ENCODE peak calls at places on chromosomes 6 and 20, in six cellular contexts. C is choroid plexus epithelial cell, T is B cell, Q is AG04449, X is PC-3, D is foreskin keratinocyte. J is an unnamed sample.

GRCh38 chr20:58774214-58774613 is 76.5 kb downstream of the GNAS-AS1 start:
- DNase-seq in Q (no peak), C (no peak), D (no peak), X (no peak), T (no peak), J (no peak)

GRCh38 chr6:127761084-127761483 is 139.8 kb downstream of the THEMIS start:
- DNase-seq in C (no peak), D (no peak), T (no peak), X (no peak), Q (no peak), J (no peak)

GRCh38 chr20:47691632-47692031 is 93.6 kb downstream of the SULF2 start:
- DNase-seq in Q (no peak), T (no peak), X (peak), D (peak), C (peak), J (peak)

GRCh38 chr6:42963855-42964605 is 3.5 kb downstream of the GNMT start:
- DNase-seq in T (peak), X (peak), Q (no peak), C (peak), D (peak), J (no peak)

GRCh38 chr6:5766260-5766659 is 240.5 kb downstream of the NRN1 start:
- DNase-seq in T (no peak), D (no peak), X (no peak), Q (no peak), C (peak), J (no peak)

GRCh38 chr20:60071965-60072364 is 113.7 kb downstream of the CDH26 start:
- DNase-seq in D (no peak), Q (no peak), X (peak), T (no peak), C (peak), J (peak)

GRCh38 chr20:22700387-22700786 is 116.0 kb upstream of the FOXA2 start:
- DNase-seq in Q (peak), X (peak), D (peak), T (no peak), C (peak), J (no peak)

GRCh38 chr6:176766-177165 is 115.5 kb upstream of the DUSP22 start:
- DNase-seq in C (no peak), Q (no peak), T (no peak), X (no peak), D (no peak), J (no peak)

GRCh38 chr6:29227235-29227634 is 56.5 kb downstream of the OR2J2 start:
- DNase-seq in C (no peak), D (no peak), Q (no peak), T (no peak), X (no peak), J (no peak)

GRCh38 chr6:32816746-32817204 is at the start of gene HLA-DOB:
- DNase-seq in X (peak), C (peak), T (peak), D (peak), Q (no peak), J (no peak)

GRCh38 chr20:40286991-40287531 is 402.0 kb downstream of the MAFB start:
- DNase-seq in X (no peak), C (peak), Q (no peak), D (peak), T (no peak), J (no peak)

GRCh38 chr6:108780784-108781183 is 67.4 kb upstream of the ARMC2 start:
- DNase-seq in X (no peak), Q (no peak), T (no peak), C (no peak), D (no peak), J (no peak)

GRCh38 chr6:90160013-90160412 is 136.6 kb downstream of the BACH2 start:
- DNase-seq in C (no peak), T (no peak), D (no peak), Q (no peak), X (no peak), J (no peak)

GRCh38 chr20:7993238-7993637 is 26.3 kb downstream of the TMX4 start:
- DNase-seq in Q (no peak), X (peak), D (no peak), T (no peak), C (no peak), J (no peak)

GRCh38 chr6:11223296-11223695 is 9.2 kb downstream of the NEDD9 start:
- DNase-seq in T (no peak), Q (no peak), X (no peak), D (no peak), C (no peak), J (no peak)

GRCh38 chr20:19692685-19693119 is 65.4 kb upstream of the RIN2 start:
- DNase-seq in C (peak), X (peak), D (peak), Q (no peak), T (peak), J (peak)

GRCh38 chr20:37545516-37545915 is 17.8 kb upstream of the BLCAP start:
- DNase-seq in D (peak), T (no peak), X (peak), Q (no peak), C (no peak), J (no peak)

GRCh38 chr20:37544386-37544785 is 16.7 kb upstream of the BLCAP start:
- DNase-seq in D (no peak), X (no peak), T (no peak), C (no peak), Q (no peak), J (no peak)

GRCh38 chr20:37542281-37542680 is 14.6 kb upstream of the BLCAP start:
- DNase-seq in X (peak), D (no peak), Q (no peak), T (no peak), C (peak), J (no peak)

GRCh38 chr20:37541326-37541725 is 13.7 kb upstream of the BLCAP start:
- DNase-seq in D (no peak), Q (no peak), T (no peak), X (no peak), C (no peak), J (no peak)

DNA sequence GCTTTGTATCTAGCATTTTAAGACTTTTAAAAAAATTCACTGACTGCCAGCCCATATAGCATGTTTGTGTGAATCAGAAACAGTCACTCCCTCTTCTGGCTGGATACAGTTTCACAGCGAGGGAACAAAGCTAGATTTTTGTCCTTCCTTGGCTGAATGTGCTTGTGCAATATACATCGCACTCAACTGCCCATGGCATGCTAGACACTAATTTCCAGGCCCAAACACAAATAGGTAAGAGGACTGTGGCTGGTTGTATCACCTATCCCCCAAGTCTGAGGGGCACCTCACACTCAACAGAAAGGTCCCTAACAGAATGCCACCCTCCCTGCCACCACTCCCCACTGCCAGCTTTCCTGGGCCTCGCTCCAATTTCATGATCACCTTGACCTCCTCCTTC is 16.2 kb upstream of the BLCAP start:
- DNase-seq in C (peak), Q (no peak), T (no peak), X (peak), D (peak), J (no peak)
- TF ChIP-seq CTCF in C (peak), Q (peak), T (no peak), X (peak), D (peak), J (peak)

GRCh38 chr20:33947709-33948295 is 45.9 kb upstream of the RALY start:
- DNase-seq in T (peak), D (peak), Q (no peak), C (peak), X (peak), J (no peak)
- TF ChIP-seq CTCF in T (peak), D (peak), Q (peak), C (peak), X (peak), J (peak)

GRCh38 chr6:117791012-117791411 is 115.7 kb downstream of the NUS1 start:
- DNase-seq in D (no peak), Q (no peak), T (no peak), X (no peak), C (no peak), J (no peak)

DNA sequence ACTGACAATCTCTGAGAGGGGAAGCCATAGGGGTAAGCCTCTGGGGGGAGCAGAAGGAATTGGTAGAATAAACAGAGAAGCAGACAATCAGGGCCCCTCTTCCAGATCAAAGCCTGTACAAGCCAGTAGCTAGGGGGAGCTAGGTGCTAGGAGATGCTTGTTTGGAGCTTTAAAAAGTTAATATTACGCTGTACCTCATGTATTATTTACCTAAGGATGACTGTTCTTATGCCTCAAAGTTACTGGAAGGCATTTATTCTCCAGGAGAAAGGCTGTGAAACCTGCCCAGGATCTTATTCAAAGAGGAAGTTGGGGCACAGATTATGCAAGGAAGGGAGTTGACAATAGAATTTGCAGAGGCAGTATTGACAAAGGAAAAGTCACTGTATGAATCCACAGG is 111.8 kb upstream of the SLC35F1 start:
- DNase-seq in X (peak), D (no peak), C (no peak), T (no peak), Q (no peak), J (no peak)
- TF ChIP-seq CTCF in X (peak), D (no peak), C (no peak), T (no peak), Q (no peak), J (no peak)

GRCh38 chr20:57043669-57044268 is 222.7 kb downstream of the BMP7 start:
- DNase-seq in D (no peak), T (no peak), C (no peak), Q (no peak), X (no peak), J (no peak)

GRCh38 chr20:57051096-57051495 is 215.3 kb downstream of the BMP7 start:
- DNase-seq in C (no peak), D (no peak), Q (no peak), X (no peak), T (no peak), J (no peak)

GRCh38 chr20:57048027-57048869 is 218.2 kb downstream of the BMP7 start:
- DNase-seq in X (peak), Q (no peak), D (peak), C (peak), T (no peak), J (no peak)

GRCh38 chr20:57049298-57049697 is 217.1 kb downstream of the BMP7 start:
- DNase-seq in D (no peak), Q (no peak), X (no peak), T (no peak), C (no peak), J (no peak)

GRCh38 chr20:57047281-57048026 is 219.0 kb downstream of the BMP7 start:
- DNase-seq in D (no peak), X (peak), T (no peak), C (no peak), Q (no peak), J (no peak)
- TF ChIP-seq CTCF in D (peak), X (peak), T (no peak), C (peak), Q (peak), J (no peak)

DNA sequence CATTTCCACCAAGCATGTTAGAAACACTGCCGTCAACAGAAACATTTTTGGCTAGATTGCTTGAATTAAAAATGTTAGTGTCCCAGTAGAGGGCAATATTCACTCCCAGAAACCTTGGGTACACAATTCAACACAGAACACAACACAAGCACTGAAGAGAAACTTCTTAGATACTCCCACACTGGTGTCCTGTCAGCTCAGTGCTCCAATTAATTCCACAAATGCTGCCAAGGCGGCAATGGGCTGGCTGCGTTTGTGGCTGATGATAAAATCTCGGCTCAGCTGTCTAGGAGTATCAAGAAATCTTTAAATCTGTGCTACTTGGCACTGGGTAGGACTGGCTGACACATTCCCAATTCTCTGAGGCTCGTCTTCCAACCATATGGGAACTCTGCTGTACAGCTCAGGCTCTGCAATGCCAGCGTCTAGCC is 39.3 kb downstream of the BEND3 start:
- DNase-seq in D (peak), T (no peak), X (peak), C (peak), Q (no peak), J (peak)
- TF ChIP-seq CTCF in D (peak), T (no peak), X (peak), C (peak), Q (no peak), J (no peak)

J was measured in astrocyte.